ENCODE peak calls at places on chromosome 6, in five cellular contexts. F, Z, G, I and C are unnamed samples. For H3K9me3, the result is how much of the 10 kb centered on the place peaks cover.

GRCh38 chr6:82878812-82879211 is 186.8 kb downstream of the UBE3D start:
- DNase-seq in F (no peak), Z (no peak), G (no peak), I (no peak), C (no peak)

GRCh38 chr6:18501313-18502013 is 114.3 kb downstream of the RNF144B start:
- DNase-seq in F (peak), Z (peak), G (peak), I (peak), C (peak)

GRCh38 chr6:12331951-12332749 is 42.0 kb downstream of the EDN1 start:
- DNase-seq in F (no peak), Z (no peak), G (no peak), I (no peak), C (no peak)

GRCh38 chr6:156689656-156690055 is 87.5 kb upstream of the ARID1B start:
- DNase-seq in F (no peak), Z (no peak), G (no peak), I (no peak), C (no peak)

GRCh38 chr6:88538130-88538706 is 372.1 kb upstream of the CNR1 start:
- DNase-seq in F (no peak), Z (no peak), G (no peak), I (no peak), C (no peak)

GRCh38 chr6:110097443-110097842 is 82.0 kb downstream of the WASF1 start:
- DNase-seq in F (no peak), Z (no peak), G (no peak), I (no peak), C (no peak)

GRCh38 chr6:41682056-41682477 is 43.8 kb downstream of the MDFI start:
- DNase-seq in F (peak), Z (peak), G (peak), I (peak), C (peak)

GRCh38 chr6:37793067-37793466 is 26.5 kb upstream of the ZFAND3 start:
- DNase-seq in F (no peak), Z (no peak), G (no peak), I (no peak), C (no peak)

GRCh38 chr6:23547851-23548250 is 578.2 kb upstream of the NRSN1 start:
- DNase-seq in F (no peak), Z (no peak), G (no peak), I (no peak), C (no peak)

GRCh38 chr6:134585529-134585873 is 267.6 kb upstream of the SGK1 start:
- DNase-seq in F (no peak), Z (no peak), G (no peak), I (no peak), C (no peak)

GRCh38 chr6:128098000-128098581 is 197.2 kb upstream of the THEMIS start:
- DNase-seq in F (no peak), Z (no peak), G (no peak), I (no peak), C (no peak)

GRCh38 chr6:52575490-52575868 is 1.4 kb downstream of the TRAM2 start:
- DNase-seq in F (no peak), Z (no peak), G (no peak), I (no peak), C (no peak)

GRCh38 chr6:122778961-122779671 is 400 bp upstream of the FABP7 start:
- DNase-seq in F (no peak), Z (no peak), G (no peak), I (no peak), C (no peak)

GRCh38 chr6:31621991-31622390 is 1.5 kb downstream of the PRRC2A start:
- DNase-seq in F (no peak), Z (no peak), G (no peak), I (no peak), C (no peak)

GRCh38 chr6:9647599-9647998 is 767.3 kb downstream of the TFAP2A start:
- DNase-seq in F (no peak), Z (no peak), G (no peak), I (no peak), C (no peak)

GRCh38 chr6:115728171-115728570 is 332.5 kb downstream of the FRK start:
- DNase-seq in F (no peak), Z (no peak), G (no peak), I (no peak), C (no peak)

GRCh38 chr6:83370607-83371006 is 60.2 kb downstream of the ME1 start:
- DNase-seq in F (no peak), Z (no peak), G (no peak), I (no peak), C (no peak)

GRCh38 chr6:112172540-112172939 is 81.8 kb downstream of the LAMA4 start:
- DNase-seq in F (no peak), Z (no peak), G (no peak), I (no peak), C (no peak)

GRCh38 chr6:72841195-72841594 is 219.3 kb downstream of the KCNQ5 start:
- DNase-seq in F (no peak), Z (no peak), G (no peak), I (no peak), C (no peak)

GRCh38 chr6:24614648-24615047 is 31.3 kb downstream of the KIAA0319 start:
- DNase-seq in F (no peak), Z (no peak), G (no peak), I (no peak), C (no peak)

GRCh38 chr6:168711049-168711640 is 270.2 kb downstream of the SMOC2 start:
- DNase-seq in F (no peak), Z (peak), G (no peak), I (no peak), C (no peak)
- H3K9me3 ChIP-seq in F (under half), Z (under half), G (under half), I (under half), C (under half)

DNA sequence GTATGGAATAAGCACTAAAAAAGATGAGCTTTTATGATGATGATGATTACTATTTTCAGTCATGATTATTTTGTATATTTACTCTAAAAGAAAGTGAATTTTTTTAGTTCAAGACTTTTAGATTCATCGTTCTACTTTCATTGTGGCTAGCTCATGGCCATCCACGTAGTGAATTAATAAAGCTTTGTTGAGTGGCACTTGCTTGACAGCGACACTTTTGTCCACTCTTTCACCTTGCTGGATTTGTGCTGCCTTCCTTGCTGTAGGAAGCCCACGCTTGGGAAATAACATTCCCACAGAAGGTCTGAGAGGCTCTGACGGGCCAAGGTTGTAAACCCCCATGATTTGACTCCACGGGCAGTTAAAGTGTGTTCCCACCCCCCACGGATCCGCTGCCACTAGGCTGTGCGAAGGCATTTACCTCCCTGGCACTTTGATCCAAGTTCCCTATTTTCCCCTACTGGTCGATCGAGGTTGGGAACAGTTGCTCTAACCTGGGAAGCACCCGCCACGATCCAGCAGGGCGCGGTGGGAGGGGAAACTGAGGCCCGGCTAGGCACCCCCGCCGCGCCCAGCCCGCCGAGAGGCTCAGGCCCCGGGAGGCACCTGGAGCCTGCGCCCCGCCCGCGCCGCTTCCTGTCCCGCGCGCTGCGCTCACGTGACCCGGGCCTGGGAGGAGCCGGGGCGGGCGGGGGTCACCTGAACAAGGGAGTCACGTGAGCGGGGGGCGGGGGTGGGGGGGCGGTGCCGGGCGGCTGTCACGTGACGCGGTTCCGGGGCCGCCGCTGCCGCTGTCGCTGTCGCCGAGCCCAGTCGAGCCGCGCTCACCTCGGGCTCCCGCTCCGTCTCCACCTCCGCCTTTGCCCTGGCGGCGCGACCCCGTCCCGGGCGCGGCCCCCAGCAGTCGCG is at the start of gene IGF2R:
- DNase-seq in F (peak), Z (peak), G (peak), I (peak), C (peak)
- TF ChIP-seq CTCF in F (no peak), Z (no peak), G (no peak), I (peak), C (peak)

GRCh38 chr6:27112974-27113373 is 134.5 kb upstream of the PRSS16 start:
- DNase-seq in F (no peak), Z (no peak), G (no peak), I (no peak), C (no peak)
- H3K9me3 ChIP-seq in F (under half), Z (under half), G (under half), I (under half), C (under half)

DNA sequence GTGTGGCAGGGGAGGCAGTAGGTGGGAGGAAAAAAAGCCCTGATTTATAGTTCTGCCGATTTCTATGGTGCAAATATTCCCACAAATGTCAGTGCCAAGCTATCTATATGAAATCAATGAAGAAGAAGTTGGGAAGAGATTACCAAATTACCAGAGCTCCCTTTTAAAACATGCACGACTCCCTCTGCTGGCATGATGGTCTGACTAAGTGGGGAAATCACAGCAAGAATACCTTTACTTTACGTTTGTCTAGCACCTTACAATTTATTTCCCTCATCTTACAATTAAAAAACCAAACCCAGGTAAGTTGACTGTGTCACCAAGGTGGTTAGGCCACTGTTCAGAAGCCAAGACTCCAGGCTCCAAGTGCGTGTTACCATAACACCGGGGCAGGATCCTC is 55.6 kb downstream of the AGPAT4 start:
- DNase-seq in F (no peak), Z (no peak), G (no peak), I (no peak), C (no peak)
- TF ChIP-seq CTCF in F (no peak), Z (no peak), G (no peak), I (no peak), C (peak)

GRCh38 chr6:30515967-30516753 is 26.9 kb downstream of the HLA-E start:
- DNase-seq in F (peak), Z (peak), G (peak), I (peak), C (peak)
- H3K9me3 ChIP-seq in F (under half), Z (under half), G (under half), I (under half), C (under half)

DNA sequence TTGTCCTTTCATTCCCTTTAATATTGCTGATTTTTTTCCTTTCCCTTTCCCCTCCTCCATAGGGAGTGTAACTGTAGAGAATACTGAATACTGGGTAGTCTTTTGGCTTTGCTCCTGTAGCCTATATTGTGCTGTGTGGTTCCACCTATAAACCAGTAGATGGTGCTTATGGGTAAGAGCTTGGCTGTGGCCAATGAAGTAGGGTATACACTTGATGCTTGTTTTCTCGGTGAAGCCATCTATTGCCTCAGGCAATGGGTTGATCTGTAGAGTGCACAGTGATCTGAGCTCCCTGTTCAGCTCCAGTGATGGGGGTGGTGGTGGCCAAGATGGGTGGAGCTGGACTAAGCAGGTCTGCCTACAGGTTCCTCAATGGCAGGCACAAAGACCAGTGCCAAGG is 203.3 kb upstream of the IMPG1 start:
- DNase-seq in F (no peak), Z (no peak), G (no peak), I (no peak), C (no peak)
- TF ChIP-seq CTCF in F (no peak), Z (no peak), G (no peak), I (no peak), C (no peak)

GRCh38 chr6:129184808-129185366 is 301.9 kb downstream of the LAMA2 start:
- DNase-seq in F (no peak), Z (no peak), G (no peak), I (no peak), C (no peak)

GRCh38 chr6:129181001-129181400 is 298.1 kb downstream of the LAMA2 start:
- DNase-seq in F (no peak), Z (no peak), G (no peak), I (no peak), C (no peak)

GRCh38 chr6:129183039-129183438 is 300.1 kb downstream of the LAMA2 start:
- DNase-seq in F (no peak), Z (no peak), G (no peak), I (no peak), C (no peak)

GRCh38 chr6:129184324-129184723 is 301.4 kb downstream of the LAMA2 start:
- DNase-seq in F (no peak), Z (no peak), G (no peak), I (no peak), C (no peak)

DNA sequence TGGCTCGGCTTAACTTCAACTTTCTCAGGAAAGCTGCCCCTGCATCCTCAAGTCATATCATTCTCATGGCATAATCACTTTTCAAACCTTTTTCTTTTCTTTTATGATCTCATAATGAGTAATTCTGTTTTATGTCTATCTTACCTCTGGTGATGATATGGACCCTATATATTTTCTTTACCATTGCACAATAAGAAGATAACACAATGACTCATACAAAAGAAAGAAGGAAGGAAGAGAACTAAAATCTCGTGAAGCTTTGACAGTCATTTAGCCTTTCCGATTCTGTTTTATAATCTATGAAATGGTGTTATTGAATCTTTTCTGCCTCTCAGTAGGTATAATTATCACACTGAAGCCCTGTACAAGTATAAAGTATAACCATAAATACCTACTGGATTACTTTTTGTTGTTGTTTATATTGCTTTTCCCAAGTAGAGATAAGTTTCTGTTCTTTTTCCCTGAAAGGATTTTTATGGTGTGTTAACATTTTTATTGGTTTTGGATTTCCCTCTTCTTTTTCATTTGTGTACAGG is 300.8 kb downstream of the LAMA2 start:
- DNase-seq in F (no peak), Z (no peak), G (no peak), I (no peak), C (no peak)
- H3K9me3 ChIP-seq in F (under half), Z (under half), G (under half), I (under half), C (under half)